ENCODE peak calls at places on chromosomes 16 and 17, in eight cellular contexts. One of them, this sample, is unnamed.
A peak's percentile ranks its signal among the peaks of the same experiment; 100 is the strongest.

GRCh38 chr16:9949396-9949795 is 232.8 kb downstream of the GRIN2A start:
- DNase-seq in endodermal cell: no peak
- DNase-seq in cardiac muscle cell: no peak
- DNase-seq in mammary epithelial cell: no peak
- DNase-seq in thoracic aorta: no peak
- DNase-seq in tibial artery: no peak
- DNase-seq in kidney: no peak
- DNase-seq in heart right ventricle: no peak
- DNase-seq in this sample: no peak

GRCh38 chr17:61144876-61145564 is 254.6 kb upstream of the TBX2 start:
- DNase-seq in kidney: no peak
- DNase-seq in tibial artery: no peak
- DNase-seq in heart right ventricle: no peak
- DNase-seq in cardiac muscle cell: peak; percentile 52
- DNase-seq in mammary epithelial cell: no peak
- DNase-seq in endodermal cell: no peak
- DNase-seq in thoracic aorta: no peak
- DNase-seq in this sample: no peak

GRCh38 chr16:69935740-69936139 is 15.4 kb upstream of the CLEC18A start:
- DNase-seq in cardiac muscle cell: no peak
- DNase-seq in endodermal cell: no peak
- DNase-seq in thoracic aorta: no peak
- DNase-seq in mammary epithelial cell: no peak
- DNase-seq in kidney: no peak
- DNase-seq in tibial artery: no peak
- DNase-seq in heart right ventricle: no peak
- DNase-seq in this sample: no peak

GRCh38 chr17:46770818-46771600 is 47.5 kb downstream of the WNT3 start:
- DNase-seq in thoracic aorta: no peak
- DNase-seq in mammary epithelial cell: no peak
- DNase-seq in heart right ventricle: peak; percentile 50
- DNase-seq in endodermal cell: peak; percentile 91
- DNase-seq in kidney: peak; percentile 79
- DNase-seq in tibial artery: no peak
- DNase-seq in cardiac muscle cell: peak; percentile 72
- DNase-seq in this sample: peak; percentile 14

GRCh38 chr16:28980929-28981328 is 3.9 kb upstream of the LAT start:
- DNase-seq in thoracic aorta: no peak
- DNase-seq in cardiac muscle cell: no peak
- DNase-seq in endodermal cell: no peak
- DNase-seq in kidney: no peak
- DNase-seq in heart right ventricle: no peak
- DNase-seq in tibial artery: no peak
- DNase-seq in mammary epithelial cell: no peak
- DNase-seq in this sample: no peak

GRCh38 chr17:17823433-17824118 is 13.2 kb downstream of the SREBF1 start:
- DNase-seq in tibial artery: peak; percentile 84
- DNase-seq in kidney: peak; percentile 95
- DNase-seq in mammary epithelial cell: peak; percentile 86
- DNase-seq in thoracic aorta: peak; percentile 26
- DNase-seq in heart right ventricle: peak; percentile 88
- DNase-seq in cardiac muscle cell: peak; percentile 96
- DNase-seq in endodermal cell: peak; percentile 98
- DNase-seq in this sample: peak; percentile 89

GRCh38 chr16:52861614-52862022 is 191.1 kb downstream of the CHD9NB start:
- DNase-seq in tibial artery: no peak
- DNase-seq in mammary epithelial cell: peak; percentile 5
- DNase-seq in kidney: no peak
- DNase-seq in heart right ventricle: no peak
- DNase-seq in thoracic aorta: no peak
- DNase-seq in endodermal cell: peak; percentile 69
- DNase-seq in cardiac muscle cell: peak; percentile 48
- DNase-seq in this sample: no peak

GRCh38 chr16:74264806-74265205 is 31.8 kb upstream of the PSMD7 start:
- DNase-seq in kidney: no peak
- DNase-seq in thoracic aorta: no peak
- DNase-seq in heart right ventricle: no peak
- DNase-seq in mammary epithelial cell: no peak
- DNase-seq in tibial artery: no peak
- DNase-seq in endodermal cell: no peak
- DNase-seq in cardiac muscle cell: no peak
- DNase-seq in this sample: no peak

GRCh38 chr16:80896778-80897177 is 92.4 kb upstream of the CDYL2 start:
- DNase-seq in mammary epithelial cell: no peak
- DNase-seq in endodermal cell: peak; percentile 20
- DNase-seq in thoracic aorta: no peak
- DNase-seq in heart right ventricle: no peak
- DNase-seq in cardiac muscle cell: no peak
- DNase-seq in kidney: no peak
- DNase-seq in tibial artery: no peak
- DNase-seq in this sample: no peak

GRCh38 chr16:9885457-9885856 is 296.8 kb downstream of the GRIN2A start:
- DNase-seq in thoracic aorta: no peak
- DNase-seq in endodermal cell: no peak
- DNase-seq in kidney: no peak
- DNase-seq in mammary epithelial cell: no peak
- DNase-seq in cardiac muscle cell: peak; percentile 68
- DNase-seq in heart right ventricle: no peak
- DNase-seq in tibial artery: no peak
- DNase-seq in this sample: no peak

GRCh38 chr17:51761105-51761504 is 397.4 kb downstream of the CA10 start:
- DNase-seq in cardiac muscle cell: no peak
- DNase-seq in heart right ventricle: no peak
- DNase-seq in kidney: no peak
- DNase-seq in mammary epithelial cell: no peak
- DNase-seq in tibial artery: no peak
- DNase-seq in endodermal cell: no peak
- DNase-seq in thoracic aorta: no peak
- DNase-seq in this sample: no peak

GRCh38 chr17:12256380-12256995 is 235.8 kb downstream of the MAP2K4 start:
- DNase-seq in heart right ventricle: no peak
- DNase-seq in endodermal cell: no peak
- DNase-seq in kidney: no peak
- DNase-seq in cardiac muscle cell: peak; percentile 77
- DNase-seq in mammary epithelial cell: peak; percentile 16
- DNase-seq in tibial artery: peak; percentile 39
- DNase-seq in thoracic aorta: no peak
- DNase-seq in this sample: peak; percentile 2

DNA sequence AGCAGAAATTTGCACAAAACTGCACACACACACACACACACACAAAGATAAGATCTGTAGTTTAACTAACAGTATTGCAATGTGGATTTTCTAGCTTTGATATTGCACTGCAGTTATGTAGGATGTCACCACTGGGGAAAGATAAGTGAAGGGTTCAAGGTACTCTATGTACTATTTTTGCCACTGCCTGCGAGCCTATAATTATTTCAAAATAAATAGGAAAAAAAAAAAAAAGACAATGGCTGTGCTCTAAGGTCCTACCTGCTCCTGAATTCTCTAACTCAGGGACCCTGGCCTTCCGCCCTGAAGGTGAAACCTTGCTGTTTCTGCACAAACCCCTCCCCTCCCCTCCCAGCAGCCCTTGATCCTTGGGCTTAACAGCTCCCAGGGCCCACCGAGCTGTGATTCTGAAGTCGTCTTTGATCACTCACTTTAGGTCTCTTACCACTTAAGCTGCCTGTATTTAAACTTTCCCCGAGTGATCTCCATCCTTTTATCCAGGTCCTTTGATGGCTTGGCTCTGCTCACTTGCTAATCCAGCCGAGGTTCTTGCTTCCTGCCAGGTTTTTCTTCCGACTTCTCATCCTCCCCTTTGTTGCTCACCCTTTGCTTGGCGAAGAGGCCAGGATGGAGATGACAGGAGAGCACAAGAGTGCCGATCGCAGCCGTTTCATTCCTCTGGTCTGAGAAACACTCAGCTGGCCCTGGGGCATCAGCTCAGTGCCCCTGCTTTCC is 37.7 kb downstream of the TMEM114 start:
- DNase-seq in tibial artery: no peak
- DNase-seq in heart right ventricle: no peak
- DNase-seq in kidney: no peak
- DNase-seq in mammary epithelial cell: no peak
- DNase-seq in endodermal cell: peak; percentile 53
- DNase-seq in cardiac muscle cell: no peak
- DNase-seq in thoracic aorta: no peak
- DNase-seq in this sample: no peak
- H3K27ac ChIP-seq in tibial artery: no peak overlapping the region
- H3K27ac ChIP-seq in heart right ventricle: no peak overlapping the region
- H3K27ac ChIP-seq in kidney: no peak overlapping the region
- H3K27ac ChIP-seq in mammary epithelial cell: no peak overlapping the region
- H3K27ac ChIP-seq in endodermal cell: no peak overlapping the region
- H3K27ac ChIP-seq in cardiac muscle cell: no peak overlapping the region
- H3K27ac ChIP-seq in thoracic aorta: no peak overlapping the region
- H3K27ac ChIP-seq in this sample: no peak overlapping the region

DNA sequence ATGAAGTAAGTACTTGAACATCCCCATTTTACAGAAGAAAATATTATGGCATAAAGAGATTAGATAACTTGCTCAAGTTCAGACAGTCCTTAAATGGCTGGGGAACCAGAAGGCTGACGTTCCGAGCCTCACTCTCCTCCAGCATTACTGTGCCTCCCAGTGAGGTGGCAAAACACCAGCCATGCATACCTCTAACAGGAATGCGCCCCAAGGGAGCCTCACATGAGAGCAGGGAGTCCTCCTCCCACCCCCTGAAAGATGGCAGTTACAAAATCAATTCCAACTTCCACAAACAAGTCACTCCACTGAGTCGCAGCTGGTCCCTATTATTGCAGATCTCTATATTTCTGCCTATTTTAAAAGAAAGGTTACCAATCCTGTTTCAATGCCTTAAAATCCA is 55.6 kb downstream of the ANKFY1 start:
- DNase-seq in cardiac muscle cell: no peak
- DNase-seq in mammary epithelial cell: no peak
- DNase-seq in thoracic aorta: no peak
- DNase-seq in endodermal cell: peak; percentile 72
- DNase-seq in tibial artery: no peak
- DNase-seq in kidney: no peak
- DNase-seq in heart right ventricle: no peak
- DNase-seq in this sample: no peak
- H3K27ac ChIP-seq in cardiac muscle cell: no peak overlapping the region
- H3K27ac ChIP-seq in mammary epithelial cell: no peak overlapping the region
- H3K27ac ChIP-seq in thoracic aorta: peak overlapping the region; percentile 88
- H3K27ac ChIP-seq in endodermal cell: no peak overlapping the region
- H3K27ac ChIP-seq in tibial artery: peak overlapping the region; percentile 79
- H3K27ac ChIP-seq in kidney: no peak overlapping the region
- H3K27ac ChIP-seq in heart right ventricle: peak overlapping the region; percentile 87
- H3K27ac ChIP-seq in this sample: no peak overlapping the region

GRCh38 chr16:88459366-88460055 is 6.4 kb downstream of the ZFPM1 start:
- DNase-seq in heart right ventricle: no peak
- DNase-seq in endodermal cell: no peak
- DNase-seq in thoracic aorta: no peak
- DNase-seq in cardiac muscle cell: no peak
- DNase-seq in tibial artery: no peak
- DNase-seq in mammary epithelial cell: no peak
- DNase-seq in kidney: no peak
- DNase-seq in this sample: no peak
- H3K27ac ChIP-seq in heart right ventricle: no peak overlapping the region
- H3K27ac ChIP-seq in endodermal cell: no peak overlapping the region
- H3K27ac ChIP-seq in thoracic aorta: no peak overlapping the region
- H3K27ac ChIP-seq in cardiac muscle cell: peak overlapping the region; percentile 35
- H3K27ac ChIP-seq in tibial artery: no peak overlapping the region
- H3K27ac ChIP-seq in mammary epithelial cell: no peak overlapping the region
- H3K27ac ChIP-seq in kidney: no peak overlapping the region
- H3K27ac ChIP-seq in this sample: no peak overlapping the region

GRCh38 chr16:73053038-73053378 is 5.1 kb upstream of the ZFHX3 start:
- DNase-seq in mammary epithelial cell: no peak
- DNase-seq in endodermal cell: no peak
- DNase-seq in kidney: no peak
- DNase-seq in thoracic aorta: no peak
- DNase-seq in cardiac muscle cell: no peak
- DNase-seq in tibial artery: no peak
- DNase-seq in heart right ventricle: no peak
- DNase-seq in this sample: no peak
- H3K27ac ChIP-seq in mammary epithelial cell: no peak overlapping the region
- H3K27ac ChIP-seq in endodermal cell: peak overlapping the region; percentile 78
- H3K27ac ChIP-seq in kidney: peak overlapping the region; percentile 86
- H3K27ac ChIP-seq in thoracic aorta: peak overlapping the region; percentile 99
- H3K27ac ChIP-seq in cardiac muscle cell: no peak overlapping the region
- H3K27ac ChIP-seq in tibial artery: peak overlapping the region; percentile 99
- H3K27ac ChIP-seq in heart right ventricle: peak overlapping the region; percentile 95
- H3K27ac ChIP-seq in this sample: peak overlapping the region; percentile 95

GRCh38 chr17:512926-513325 is 160.3 kb upstream of the RPH3AL start:
- DNase-seq in tibial artery: no peak
- DNase-seq in kidney: no peak
- DNase-seq in endodermal cell: no peak
- DNase-seq in heart right ventricle: no peak
- DNase-seq in thoracic aorta: no peak
- DNase-seq in cardiac muscle cell: no peak
- DNase-seq in mammary epithelial cell: peak; percentile 41
- DNase-seq in this sample: no peak

GRCh38 chr17:512311-512710 is 159.7 kb upstream of the RPH3AL start:
- DNase-seq in heart right ventricle: no peak
- DNase-seq in cardiac muscle cell: no peak
- DNase-seq in mammary epithelial cell: no peak
- DNase-seq in kidney: no peak
- DNase-seq in tibial artery: no peak
- DNase-seq in endodermal cell: no peak
- DNase-seq in thoracic aorta: no peak
- DNase-seq in this sample: no peak

GRCh38 chr17:510223-510917 is 157.8 kb upstream of the RPH3AL start:
- DNase-seq in kidney: no peak
- DNase-seq in heart right ventricle: no peak
- DNase-seq in tibial artery: no peak
- DNase-seq in thoracic aorta: no peak
- DNase-seq in endodermal cell: no peak
- DNase-seq in cardiac muscle cell: no peak
- DNase-seq in mammary epithelial cell: no peak
- DNase-seq in this sample: no peak

GRCh38 chr17:511001-511690 is 158.5 kb upstream of the RPH3AL start:
- DNase-seq in mammary epithelial cell: peak; percentile 55
- DNase-seq in heart right ventricle: no peak
- DNase-seq in kidney: no peak
- DNase-seq in thoracic aorta: no peak
- DNase-seq in tibial artery: peak; percentile 44
- DNase-seq in endodermal cell: no peak
- DNase-seq in cardiac muscle cell: no peak
- DNase-seq in this sample: no peak

GRCh38 chr17:511833-512251 is 159.2 kb upstream of the RPH3AL start:
- DNase-seq in endodermal cell: no peak
- DNase-seq in heart right ventricle: no peak
- DNase-seq in kidney: no peak
- DNase-seq in cardiac muscle cell: no peak
- DNase-seq in mammary epithelial cell: peak; percentile 69
- DNase-seq in thoracic aorta: no peak
- DNase-seq in tibial artery: no peak
- DNase-seq in this sample: no peak
- H3K27ac ChIP-seq in endodermal cell: no peak overlapping the region
- H3K27ac ChIP-seq in heart right ventricle: peak overlapping the region; percentile 58
- H3K27ac ChIP-seq in kidney: no peak overlapping the region
- H3K27ac ChIP-seq in cardiac muscle cell: no peak overlapping the region
- H3K27ac ChIP-seq in mammary epithelial cell: no peak overlapping the region
- H3K27ac ChIP-seq in thoracic aorta: no peak overlapping the region
- H3K27ac ChIP-seq in tibial artery: peak overlapping the region; percentile 42
- H3K27ac ChIP-seq in this sample: no peak overlapping the region

GRCh38 chr16:55575621-55576020 is 9.1 kb downstream of the CAPNS2 start:
- DNase-seq in cardiac muscle cell: no peak
- DNase-seq in tibial artery: no peak
- DNase-seq in thoracic aorta: no peak
- DNase-seq in mammary epithelial cell: no peak
- DNase-seq in heart right ventricle: no peak
- DNase-seq in kidney: no peak
- DNase-seq in endodermal cell: no peak
- DNase-seq in this sample: no peak
- H3K27ac ChIP-seq in cardiac muscle cell: no peak overlapping the region
- H3K27ac ChIP-seq in tibial artery: no peak overlapping the region
- H3K27ac ChIP-seq in thoracic aorta: no peak overlapping the region
- H3K27ac ChIP-seq in mammary epithelial cell: no peak overlapping the region
- H3K27ac ChIP-seq in heart right ventricle: peak overlapping the region; percentile 6
- H3K27ac ChIP-seq in kidney: no peak overlapping the region
- H3K27ac ChIP-seq in endodermal cell: no peak overlapping the region
- H3K27ac ChIP-seq in this sample: no peak overlapping the region

This sample was measured in caudate nucleus.